ENCODE peak calls at places on chromosomes 1 and 21, in five cellular contexts. Q, H, X, N and T are unnamed samples.

GRCh38 chr21:31142600-31142999 is 104.3 kb upstream of the KRTAP19-8 start:
- DNase-seq in Q (no peak), H (no peak), X (no peak), N (no peak), T (no peak)

GRCh38 chr1:21641967-21642366 is 27.2 kb downstream of the RAP1GAP start:
- DNase-seq in Q (no peak), H (no peak), X (no peak), N (peak), T (no peak)

GRCh38 chr1:84644472-84644871 is 45.8 kb downstream of the SSX2IP start:
- DNase-seq in Q (no peak), H (no peak), X (no peak), N (no peak), T (no peak)

GRCh38 chr1:12778061-12778460 is 4.5 kb downstream of the PRAMEF12 start:
- DNase-seq in Q (no peak), H (no peak), X (no peak), N (no peak), T (no peak)

GRCh38 chr1:54965624-54966340 is 14.6 kb upstream of the TMEM61 start:
- DNase-seq in Q (peak), H (peak), X (peak), N (peak), T (peak)

GRCh38 chr1:150486966-150487762 is at the start of gene TARS2:
- DNase-seq in Q (peak), H (peak), X (peak), N (peak), T (peak)

GRCh38 chr1:93446837-93447451 is 974 bp upstream of the FNBP1L start:
- DNase-seq in Q (peak), H (peak), X (peak), N (peak), T (peak)

GRCh38 chr1:184152502-184152901 is 101.0 kb downstream of the TSEN15 start:
- DNase-seq in Q (no peak), H (no peak), X (peak), N (no peak), T (peak)

GRCh38 chr1:74586253-74586897 is 74.0 kb upstream of the LRRC53 start:
- DNase-seq in Q (no peak), H (no peak), X (no peak), N (no peak), T (no peak)

GRCh38 chr1:25743164-25744139 is 56.5 kb upstream of the SELENON start:
- DNase-seq in Q (peak), H (peak), X (peak), N (peak), T (peak)

GRCh38 chr1:205504311-205505075 is at the start of gene CDK18:
- DNase-seq in Q (peak), H (peak), X (peak), N (peak), T (peak)

GRCh38 chr1:6460349-6461236 is 5.4 kb downstream of the TNFRSF25 start:
- DNase-seq in Q (no peak), H (no peak), X (no peak), N (no peak), T (no peak)

GRCh38 chr1:40421348-40421693 is 29.0 kb upstream of the ZFP69B start:
- DNase-seq in Q (no peak), H (no peak), X (no peak), N (no peak), T (no peak)

GRCh38 chr1:39158330-39159086 is 46.0 kb upstream of the MACF1 start:
- DNase-seq in Q (no peak), H (no peak), X (no peak), N (peak), T (no peak)

GRCh38 chr1:24318238-24318987 is 744 bp upstream of the GRHL3 start:
- DNase-seq in Q (no peak), H (no peak), X (no peak), N (no peak), T (peak)

GRCh38 chr1:22799971-22800370 is 89.3 kb downstream of the EPHB2 start:
- DNase-seq in Q (no peak), H (no peak), X (no peak), N (no peak), T (no peak)

GRCh38 chr1:20787775-20788488 is 825 bp upstream of the HP1BP3 start:
- DNase-seq in Q (no peak), H (no peak), X (no peak), N (peak), T (no peak)

GRCh38 chr21:42163511-42163863 is 55.5 kb upstream of the ABCG1 start:
- DNase-seq in Q (no peak), H (no peak), X (no peak), N (peak), T (peak)

GRCh38 chr21:42165901-42166300 is 53.0 kb upstream of the ABCG1 start:
- DNase-seq in Q (no peak), H (no peak), X (no peak), N (peak), T (no peak)

GRCh38 chr21:42164064-42164789 is 54.7 kb upstream of the ABCG1 start:
- DNase-seq in Q (peak), H (peak), X (no peak), N (peak), T (peak)

GRCh38 chr21:42162831-42163510 is 56.0 kb upstream of the ABCG1 start:
- DNase-seq in Q (no peak), H (no peak), X (no peak), N (peak), T (no peak)

DNA sequence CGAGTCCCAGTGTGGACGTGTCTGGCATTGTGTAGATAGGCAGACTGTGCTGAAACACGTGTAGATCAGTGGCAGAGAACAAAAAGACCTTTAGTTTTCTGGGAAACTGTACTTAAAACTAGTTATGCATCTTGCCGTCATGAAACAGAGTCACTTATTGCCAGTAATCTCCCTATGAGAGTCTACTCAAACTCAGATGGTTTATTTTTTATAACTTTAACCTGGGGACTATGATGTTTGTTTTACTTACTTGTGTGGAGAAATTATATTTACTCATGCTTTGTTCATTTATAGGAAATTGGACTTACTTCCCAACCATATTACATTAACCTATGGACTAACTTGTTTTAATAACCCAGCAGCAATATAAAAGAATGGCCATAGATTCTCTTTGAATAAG is 54.1 kb upstream of the ABCG1 start:
- DNase-seq in Q (no peak), H (no peak), X (no peak), N (no peak), T (no peak)
- TF ChIP-seq POLR2A in Q (no peak), H (no peak), X (no peak), N (no peak), T (no peak)

GRCh38 chr1:154407021-154407865 is 2.1 kb downstream of the IL6R start:
- DNase-seq in Q (peak), H (peak), X (peak), N (no peak), T (no peak)
- H3K4me3 ChIP-seq in Q (peak), H (peak), X (peak), N (no peak), T (no peak)

GRCh38 chr1:56409112-56409691 is 170.2 kb downstream of the PLPP3 start:
- DNase-seq in Q (no peak), H (no peak), X (no peak), N (peak), T (no peak)
- TF ChIP-seq CTCF in Q (peak), H (no peak), X (no peak), N (peak), T (no peak)

DNA sequence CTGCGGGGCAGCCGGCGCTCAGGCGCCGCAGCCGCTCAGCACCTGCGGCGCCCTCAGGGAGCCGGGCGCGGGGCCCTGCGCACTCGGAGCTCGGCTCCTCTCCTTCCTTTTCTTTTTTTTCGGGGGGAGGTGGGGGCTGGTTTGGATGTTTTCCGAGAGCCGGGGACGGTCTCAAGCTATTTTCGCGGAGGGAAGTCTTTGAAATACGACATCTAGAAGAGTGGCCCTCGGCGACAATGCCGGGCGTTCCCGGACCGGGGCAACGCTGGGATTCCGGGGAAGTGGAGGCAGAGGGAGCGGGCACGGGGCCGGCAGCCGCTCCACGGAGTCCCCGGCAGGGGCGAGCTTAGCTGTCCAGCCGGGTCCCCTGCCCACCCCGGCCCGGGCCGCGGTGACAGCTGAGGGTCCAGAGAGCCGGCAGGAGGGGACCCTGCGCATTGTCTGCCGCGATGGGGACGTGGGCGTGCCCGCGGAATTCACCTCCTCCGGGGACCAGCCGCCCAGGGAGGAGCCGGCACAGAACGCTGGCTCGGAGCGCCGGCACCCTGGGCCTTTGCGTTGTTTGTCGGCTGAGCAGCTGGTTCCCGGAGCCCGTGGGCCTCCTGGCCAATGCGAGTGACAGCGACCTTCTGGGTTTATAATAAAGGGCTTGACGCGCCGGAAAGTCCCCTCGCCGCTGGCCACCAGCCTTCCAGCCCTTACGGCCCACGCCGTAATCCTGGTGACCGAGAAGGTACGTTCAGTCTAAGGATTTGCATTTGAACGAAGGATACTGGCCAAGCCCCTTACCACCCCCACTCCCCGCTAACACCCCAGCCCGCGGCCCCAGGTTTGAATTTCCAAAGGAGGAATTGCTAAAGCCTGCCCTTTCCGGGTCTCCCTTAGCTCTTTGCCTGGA is 582 bp downstream of the SLC37A1 start:
- DNase-seq in Q (no peak), H (peak), X (peak), N (peak), T (peak)
- TF ChIP-seq POLR2A in Q (peak), H (no peak), X (no peak), N (peak), T (no peak)

GRCh38 chr1:3707939-3708328 is 44.3 kb upstream of the CCDC27 start:
- DNase-seq in Q (no peak), H (no peak), X (no peak), N (no peak), T (no peak)

GRCh38 chr1:3707298-3707938 is 44.8 kb upstream of the CCDC27 start:
- DNase-seq in Q (no peak), H (no peak), X (no peak), N (no peak), T (no peak)

GRCh38 chr1:3710251-3710650 is 42.0 kb upstream of the CCDC27 start:
- DNase-seq in Q (no peak), H (no peak), X (no peak), N (no peak), T (no peak)

GRCh38 chr1:3706651-3707297 is 45.5 kb upstream of the CCDC27 start:
- DNase-seq in Q (no peak), H (no peak), X (no peak), N (no peak), T (no peak)

GRCh38 chr1:3708696-3709246 is 43.5 kb upstream of the CCDC27 start:
- DNase-seq in Q (no peak), H (no peak), X (no peak), N (peak), T (no peak)
- H3K4me3 ChIP-seq in Q (no peak), H (no peak), X (no peak), N (no peak), T (no peak)

GRCh38 chr1:172902200-172902599 is 148.5 kb downstream of the TNFSF18 start:
- DNase-seq in Q (no peak), H (no peak), X (no peak), N (no peak), T (no peak)

GRCh38 chr1:172897738-172898137 is 153.0 kb downstream of the TNFSF18 start:
- DNase-seq in Q (no peak), H (no peak), X (no peak), N (no peak), T (no peak)

GRCh38 chr1:172898866-172899265 is 151.9 kb downstream of the TNFSF18 start:
- DNase-seq in Q (no peak), H (no peak), X (no peak), N (no peak), T (no peak)

GRCh38 chr1:172902861-172903381 is 147.8 kb downstream of the TNFSF18 start:
- DNase-seq in Q (no peak), H (no peak), X (no peak), N (no peak), T (no peak)

GRCh38 chr1:172900359-172900997 is 150.3 kb downstream of the TNFSF18 start:
- DNase-seq in Q (no peak), H (no peak), X (no peak), N (no peak), T (no peak)
- TF ChIP-seq CTCF in Q (no peak), H (no peak), X (no peak), N (no peak), T (no peak)

DNA sequence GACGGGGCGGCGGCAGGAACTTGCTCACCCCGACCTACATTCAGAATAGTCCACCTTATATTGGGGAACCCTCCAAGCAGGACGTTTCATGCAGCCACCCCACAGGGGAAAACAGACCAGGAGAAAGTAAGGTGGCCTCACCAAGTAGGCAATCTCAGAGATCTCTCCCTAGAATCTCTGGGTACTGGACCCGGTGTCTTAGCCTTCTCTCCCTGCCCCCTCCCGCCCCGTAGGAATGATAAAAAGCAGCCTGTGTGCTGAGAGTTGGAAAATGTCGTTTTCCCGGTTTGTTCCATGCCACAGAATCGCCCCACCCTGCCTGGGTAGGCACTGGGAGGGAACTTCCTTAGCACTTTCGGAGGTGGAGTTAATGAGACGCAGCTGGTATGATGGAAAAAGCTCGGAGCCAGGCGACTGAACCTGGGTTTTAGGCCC is 789 bp upstream of the PTPN14 start:
- DNase-seq in Q (no peak), H (peak), X (peak), N (peak), T (peak)
- TF ChIP-seq POLR2A in Q (no peak), H (no peak), X (no peak), N (peak), T (no peak)